ENCODE peak calls at places on chromosome 6, in six cellular contexts. C, S, T, K, D and L are unnamed samples.

GRCh38 chr6:138161434-138162103 is at the start of gene ARFGEF3:
- DNase-seq in C (peak; percentile 63), S (peak; percentile 75), T (peak; percentile 66), K (peak; percentile 5), D (peak; percentile 67), L (no peak)

GRCh38 chr6:21235162-21235561 is 358.4 kb upstream of the SOX4 start:
- DNase-seq in C (no peak), S (no peak), T (no peak), K (no peak), D (no peak), L (no peak)

GRCh38 chr6:154302111-154302752 is 54.4 kb downstream of the IPCEF1 start:
- DNase-seq in C (no peak), S (no peak), T (peak; percentile 96), K (no peak), D (no peak), L (no peak)

GRCh38 chr6:109045423-109046012 is 49.1 kb downstream of the SESN1 start:
- DNase-seq in C (no peak), S (no peak), T (no peak), K (no peak), D (no peak), L (no peak)

GRCh38 chr6:39917981-39918380 is 16.3 kb downstream of the MOCS1 start:
- DNase-seq in C (no peak), S (peak; percentile 39), T (no peak), K (no peak), D (no peak), L (no peak)

GRCh38 chr6:148367418-148368024 is 24.9 kb downstream of the SASH1 start:
- DNase-seq in C (no peak), S (no peak), T (peak; percentile 89), K (no peak), D (no peak), L (no peak)

GRCh38 chr6:70398783-70399730 is 14.3 kb upstream of the FAM135A start:
- DNase-seq in C (peak; percentile 99), S (peak; percentile 38), T (peak; percentile 81), K (no peak), D (no peak), L (no peak)

GRCh38 chr6:32941412-32941784 is 570 bp upstream of the HLA-DMB start:
- DNase-seq in C (no peak), S (no peak), T (no peak), K (no peak), D (no peak), L (no peak)

GRCh38 chr6:158609455-158610155 is 34.9 kb downstream of the DYNLT1 start:
- DNase-seq in C (no peak), S (no peak), T (no peak), K (no peak), D (no peak), L (no peak)